ENCODE peak calls at places on chromosomes 11 and 22, in seven cellular contexts. One of them, this sample, is unnamed.

GRCh38 chr11:40306938-40307548 is 1152.4 kb downstream of the LRRC4C start:
- DNase-seq in hypothalamus: no peak
- DNase-seq in activated T-cell treated with anti-CD3 and anti-CD28 coated beads for 24 hours: no peak
- DNase-seq in CMK: no peak
- DNase-seq in activated naive CD4-positive, alpha-beta T cell treated with Interleukin-2 at 50 U/mL for 16 hours: no peak
- DNase-seq in HCT116: no peak
- DNase-seq in hepatic stellate cell: peak
- DNase-seq in this sample: peak

GRCh38 chr22:20431520-20432237 is 5.9 kb downstream of the SCARF2 start:
- DNase-seq in hypothalamus: no peak
- DNase-seq in activated T-cell treated with anti-CD3 and anti-CD28 coated beads for 24 hours: no peak
- DNase-seq in CMK: no peak
- DNase-seq in activated naive CD4-positive, alpha-beta T cell treated with Interleukin-2 at 50 U/mL for 16 hours: no peak
- DNase-seq in HCT116: no peak
- DNase-seq in hepatic stellate cell: no peak
- DNase-seq in this sample: no peak

GRCh38 chr11:16815047-16815767 is 76.8 kb downstream of the C11orf58 start:
- DNase-seq in hypothalamus: peak
- DNase-seq in activated T-cell treated with anti-CD3 and anti-CD28 coated beads for 24 hours: no peak
- DNase-seq in CMK: no peak
- DNase-seq in activated naive CD4-positive, alpha-beta T cell treated with Interleukin-2 at 50 U/mL for 16 hours: no peak
- DNase-seq in HCT116: no peak
- DNase-seq in hepatic stellate cell: no peak
- DNase-seq in this sample: no peak

GRCh38 chr11:103618532-103618931 is 417.9 kb upstream of the DDI1 start:
- DNase-seq in hypothalamus: no peak
- DNase-seq in activated T-cell treated with anti-CD3 and anti-CD28 coated beads for 24 hours: no peak
- DNase-seq in CMK: no peak
- DNase-seq in activated naive CD4-positive, alpha-beta T cell treated with Interleukin-2 at 50 U/mL for 16 hours: no peak
- DNase-seq in HCT116: no peak
- DNase-seq in hepatic stellate cell: no peak
- DNase-seq in this sample: no peak

GRCh38 chr11:10225553-10225952 is 68.5 kb downstream of the SBF2 start:
- DNase-seq in hypothalamus: no peak
- DNase-seq in activated T-cell treated with anti-CD3 and anti-CD28 coated beads for 24 hours: no peak
- DNase-seq in CMK: no peak
- DNase-seq in activated naive CD4-positive, alpha-beta T cell treated with Interleukin-2 at 50 U/mL for 16 hours: no peak
- DNase-seq in HCT116: no peak
- DNase-seq in hepatic stellate cell: no peak
- DNase-seq in this sample: no peak

GRCh38 chr22:38952382-38952993 is 4.9 kb upstream of the APOBEC3A start:
- DNase-seq in hypothalamus: no peak
- DNase-seq in activated T-cell treated with anti-CD3 and anti-CD28 coated beads for 24 hours: no peak
- DNase-seq in CMK: no peak
- DNase-seq in activated naive CD4-positive, alpha-beta T cell treated with Interleukin-2 at 50 U/mL for 16 hours: no peak
- DNase-seq in HCT116: no peak
- DNase-seq in hepatic stellate cell: no peak
- DNase-seq in this sample: no peak

GRCh38 chr11:61007971-61008896 is 36.8 kb downstream of the CD6 start:
- DNase-seq in hypothalamus: no peak
- DNase-seq in activated T-cell treated with anti-CD3 and anti-CD28 coated beads for 24 hours: no peak
- DNase-seq in CMK: no peak
- DNase-seq in activated naive CD4-positive, alpha-beta T cell treated with Interleukin-2 at 50 U/mL for 16 hours: no peak
- DNase-seq in HCT116: no peak
- DNase-seq in hepatic stellate cell: no peak
- DNase-seq in this sample: no peak

GRCh38 chr22:33028191-33028700 is 29.9 kb downstream of the SYN3 start:
- DNase-seq in hypothalamus: no peak
- DNase-seq in activated T-cell treated with anti-CD3 and anti-CD28 coated beads for 24 hours: no peak
- DNase-seq in CMK: no peak
- DNase-seq in activated naive CD4-positive, alpha-beta T cell treated with Interleukin-2 at 50 U/mL for 16 hours: no peak
- DNase-seq in HCT116: no peak
- DNase-seq in hepatic stellate cell: no peak
- DNase-seq in this sample: no peak

GRCh38 chr11:15101072-15101701 is 13.5 kb upstream of the INSC start:
- DNase-seq in hypothalamus: no peak
- DNase-seq in activated T-cell treated with anti-CD3 and anti-CD28 coated beads for 24 hours: peak
- DNase-seq in CMK: peak
- DNase-seq in activated naive CD4-positive, alpha-beta T cell treated with Interleukin-2 at 50 U/mL for 16 hours: peak
- DNase-seq in HCT116: peak
- DNase-seq in hepatic stellate cell: peak
- DNase-seq in this sample: peak

GRCh38 chr22:35604671-35605457 is 12.3 kb downstream of the MB start:
- DNase-seq in hypothalamus: no peak
- DNase-seq in activated T-cell treated with anti-CD3 and anti-CD28 coated beads for 24 hours: no peak
- DNase-seq in CMK: no peak
- DNase-seq in activated naive CD4-positive, alpha-beta T cell treated with Interleukin-2 at 50 U/mL for 16 hours: peak
- DNase-seq in HCT116: no peak
- DNase-seq in hepatic stellate cell: no peak
- DNase-seq in this sample: no peak

GRCh38 chr22:48595511-48595905 is 1232.2 kb downstream of the BRD1 start:
- DNase-seq in hypothalamus: no peak
- DNase-seq in activated T-cell treated with anti-CD3 and anti-CD28 coated beads for 24 hours: no peak
- DNase-seq in CMK: no peak
- DNase-seq in activated naive CD4-positive, alpha-beta T cell treated with Interleukin-2 at 50 U/mL for 16 hours: no peak
- DNase-seq in HCT116: no peak
- DNase-seq in hepatic stellate cell: no peak
- DNase-seq in this sample: no peak

GRCh38 chr11:119340335-119341221 is at the start of gene C1QTNF5:
- DNase-seq in hypothalamus: no peak
- DNase-seq in activated T-cell treated with anti-CD3 and anti-CD28 coated beads for 24 hours: no peak
- DNase-seq in CMK: no peak
- DNase-seq in activated naive CD4-positive, alpha-beta T cell treated with Interleukin-2 at 50 U/mL for 16 hours: no peak
- DNase-seq in HCT116: no peak
- DNase-seq in hepatic stellate cell: peak
- DNase-seq in this sample: peak

GRCh38 chr11:443542-444199 is 1.9 kb upstream of the ANO9 start:
- DNase-seq in hypothalamus: no peak
- DNase-seq in activated T-cell treated with anti-CD3 and anti-CD28 coated beads for 24 hours: no peak
- DNase-seq in CMK: no peak
- DNase-seq in activated naive CD4-positive, alpha-beta T cell treated with Interleukin-2 at 50 U/mL for 16 hours: no peak
- DNase-seq in HCT116: no peak
- DNase-seq in hepatic stellate cell: no peak
- DNase-seq in this sample: no peak

GRCh38 chr22:23068096-23068831 is 2.1 kb upstream of the GNAZ start:
- DNase-seq in hypothalamus: no peak
- DNase-seq in activated T-cell treated with anti-CD3 and anti-CD28 coated beads for 24 hours: no peak
- DNase-seq in CMK: no peak
- DNase-seq in activated naive CD4-positive, alpha-beta T cell treated with Interleukin-2 at 50 U/mL for 16 hours: no peak
- DNase-seq in HCT116: no peak
- DNase-seq in hepatic stellate cell: no peak
- DNase-seq in this sample: no peak

GRCh38 chr11:21625982-21626381 is 566.9 kb upstream of the ANO5 start:
- DNase-seq in hypothalamus: no peak
- DNase-seq in activated T-cell treated with anti-CD3 and anti-CD28 coated beads for 24 hours: no peak
- DNase-seq in CMK: peak
- DNase-seq in activated naive CD4-positive, alpha-beta T cell treated with Interleukin-2 at 50 U/mL for 16 hours: no peak
- DNase-seq in HCT116: no peak
- DNase-seq in hepatic stellate cell: no peak
- DNase-seq in this sample: peak

GRCh38 chr22:39839198-39839597 is 54.4 kb downstream of the ENTHD1 start:
- DNase-seq in hypothalamus: no peak
- DNase-seq in activated T-cell treated with anti-CD3 and anti-CD28 coated beads for 24 hours: no peak
- DNase-seq in CMK: no peak
- DNase-seq in activated naive CD4-positive, alpha-beta T cell treated with Interleukin-2 at 50 U/mL for 16 hours: no peak
- DNase-seq in HCT116: no peak
- DNase-seq in hepatic stellate cell: no peak
- DNase-seq in this sample: no peak

GRCh38 chr11:19698493-19699292 is 13.9 kb upstream of the NAV2 start:
- DNase-seq in hypothalamus: no peak
- DNase-seq in activated T-cell treated with anti-CD3 and anti-CD28 coated beads for 24 hours: no peak
- DNase-seq in CMK: no peak
- DNase-seq in activated naive CD4-positive, alpha-beta T cell treated with Interleukin-2 at 50 U/mL for 16 hours: no peak
- DNase-seq in HCT116: no peak
- DNase-seq in hepatic stellate cell: no peak
- DNase-seq in this sample: no peak

GRCh38 chr11:15764329-15764728 is 592.0 kb downstream of the SOX6 start:
- DNase-seq in hypothalamus: no peak
- DNase-seq in activated T-cell treated with anti-CD3 and anti-CD28 coated beads for 24 hours: no peak
- DNase-seq in CMK: no peak
- DNase-seq in activated naive CD4-positive, alpha-beta T cell treated with Interleukin-2 at 50 U/mL for 16 hours: no peak
- DNase-seq in HCT116: no peak
- DNase-seq in hepatic stellate cell: no peak
- DNase-seq in this sample: no peak

GRCh38 chr11:41461057-41461681 is 1.7 kb upstream of the LRRC4C start:
- DNase-seq in hypothalamus: no peak
- DNase-seq in activated T-cell treated with anti-CD3 and anti-CD28 coated beads for 24 hours: no peak
- DNase-seq in CMK: no peak
- DNase-seq in activated naive CD4-positive, alpha-beta T cell treated with Interleukin-2 at 50 U/mL for 16 hours: no peak
- DNase-seq in HCT116: peak
- DNase-seq in hepatic stellate cell: no peak
- DNase-seq in this sample: peak

GRCh38 chr22:47775686-47776085 is 1013.2 kb downstream of the TBC1D22A start:
- DNase-seq in hypothalamus: no peak
- DNase-seq in activated T-cell treated with anti-CD3 and anti-CD28 coated beads for 24 hours: no peak
- DNase-seq in CMK: no peak
- DNase-seq in activated naive CD4-positive, alpha-beta T cell treated with Interleukin-2 at 50 U/mL for 16 hours: no peak
- DNase-seq in HCT116: no peak
- DNase-seq in hepatic stellate cell: no peak
- DNase-seq in this sample: no peak

This sample was measured in ACHN.